ENCODE peak calls at places on chromosomes 2 and 18, in four cellular contexts. Y is endothelial cell of umbilical vein, X is K562, M is IMR-90. R is an unnamed sample. For H3K9me1, the result is how much of the 10 kb centered on the place peaks cover.

GRCh38 chr2:40049782-40050181 is 270.7 kb upstream of the THUMPD2 start:
- DNase-seq in Y (no peak), X (no peak), M (no peak), R (no peak)

GRCh38 chr18:8967573-8967972 is 134.9 kb upstream of the NDUFV2 start:
- DNase-seq in M (no peak), X (no peak), Y (no peak), R (no peak)

GRCh38 chr2:196961889-196962288 is 35.4 kb upstream of the PGAP1 start:
- DNase-seq in M (no peak), X (no peak), Y (no peak), R (no peak)

GRCh38 chr2:218285604-218286003 is 6.7 kb downstream of the TMBIM1 start:
- DNase-seq in M (peak), X (no peak), Y (no peak), R (no peak)

GRCh38 chr2:37561615-37562569 is 109.5 kb downstream of the CDC42EP3 start:
- DNase-seq in Y (peak), M (peak), X (peak), R (peak)

GRCh38 chr2:25213229-25213628 is 44.8 kb upstream of the POMC start:
- DNase-seq in X (no peak), Y (no peak), M (no peak), R (no peak)

GRCh38 chr2:53867773-53868172 is 8.0 kb upstream of the GPR75 start:
- DNase-seq in M (no peak), Y (no peak), X (no peak), R (no peak)

GRCh38 chr2:64887565-64887964 is 101.6 kb upstream of the SLC1A4 start:
- DNase-seq in M (no peak), Y (no peak), X (no peak), R (no peak)

GRCh38 chr2:197108758-197109157 is 182.3 kb upstream of the PGAP1 start:
- DNase-seq in X (no peak), M (peak), Y (no peak), R (no peak)

GRCh38 chr18:35673682-35674081 is 92.1 kb downstream of the GALNT1 start:
- DNase-seq in M (no peak), X (no peak), Y (no peak), R (no peak)

GRCh38 chr2:68744517-68744916 is 9.9 kb downstream of the ARHGAP25 start:
- DNase-seq in X (no peak), Y (no peak), M (no peak), R (no peak)

GRCh38 chr2:14700753-14701152 is 68.2 kb downstream of the LRATD1 start:
- DNase-seq in M (peak), Y (no peak), X (no peak), R (no peak)

GRCh38 chr2:98487806-98488189 is 43.1 kb downstream of the INPP4A start:
- DNase-seq in M (peak), Y (peak), X (peak), R (no peak)

GRCh38 chr2:129239143-129239542 is 740.3 kb upstream of the RAB6C start:
- DNase-seq in Y (no peak), X (no peak), M (no peak), R (no peak)

GRCh38 chr2:61733563-61733962 is 120.3 kb downstream of the FAM161A start:
- DNase-seq in Y (no peak), X (no peak), M (peak), R (no peak)

GRCh38 chr18:69948919-69949537 is 1.4 kb upstream of the CD226 start:
- DNase-seq in Y (peak), X (no peak), M (peak), R (no peak)

GRCh38 chr2:102736174-102736606 is 25.6 kb upstream of the TMEM182 start:
- DNase-seq in M (peak), X (peak), Y (no peak), R (no peak)

GRCh38 chr18:3016584-3017292 is 3.8 kb upstream of the LPIN2 start:
- DNase-seq in M (no peak), Y (peak), X (no peak), R (no peak)
- H2AFZ ChIP-seq in M (no peak), Y (peak), X (peak), R (no peak)

DNA sequence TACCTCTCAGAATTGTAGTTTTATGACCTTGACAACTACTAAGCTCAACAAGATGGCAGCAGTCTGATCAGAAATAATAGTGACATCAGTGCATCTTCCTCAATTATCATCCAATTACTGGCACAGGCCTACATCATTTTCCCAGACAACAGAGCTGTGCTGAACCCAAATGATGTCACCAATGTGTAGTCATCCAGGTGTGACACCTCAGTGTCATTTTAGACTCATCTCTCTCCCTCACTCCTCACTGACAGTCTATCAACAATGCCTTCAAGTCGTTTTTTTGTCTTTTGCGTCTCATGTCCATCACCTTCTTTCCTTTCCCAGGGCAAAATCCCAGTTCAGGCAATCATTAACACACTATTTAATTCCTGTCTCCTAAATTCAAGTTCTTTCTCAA is 125.1 kb upstream of the KLF7 start:
- DNase-seq in X (no peak), M (no peak), Y (no peak), R (no peak)
- H3K9me1 ChIP-seq in X (under half), M (under half), Y (under half), R (under half)

GRCh38 chr2:192157776-192158175 is 37.0 kb downstream of the TMEFF2 start:
- DNase-seq in X (no peak), Y (no peak), M (no peak), R (no peak)
- H2AFZ ChIP-seq in X (no peak), Y (no peak), M (no peak), R (no peak)

GRCh38 chr2:147927053-147927588 is 82.3 kb downstream of the ACVR2A start:
- DNase-seq in M (no peak), X (no peak), Y (no peak), R (no peak)

GRCh38 chr2:147924647-147925046 is 79.8 kb downstream of the ACVR2A start:
- DNase-seq in M (no peak), X (no peak), Y (no peak), R (no peak)

GRCh38 chr2:147925886-147926285 is 81.1 kb downstream of the ACVR2A start:
- DNase-seq in X (no peak), M (peak), Y (peak), R (no peak)
- H3K9me1 ChIP-seq in X (under half), M (under half), Y (under half), R (under half)

GRCh38 chr2:215435809-215436704 is at the start of gene FN1:
- DNase-seq in M (peak), Y (peak), X (peak), R (peak)
- H2AFZ ChIP-seq in M (peak), Y (no peak), X (peak), R (peak)

DNA sequence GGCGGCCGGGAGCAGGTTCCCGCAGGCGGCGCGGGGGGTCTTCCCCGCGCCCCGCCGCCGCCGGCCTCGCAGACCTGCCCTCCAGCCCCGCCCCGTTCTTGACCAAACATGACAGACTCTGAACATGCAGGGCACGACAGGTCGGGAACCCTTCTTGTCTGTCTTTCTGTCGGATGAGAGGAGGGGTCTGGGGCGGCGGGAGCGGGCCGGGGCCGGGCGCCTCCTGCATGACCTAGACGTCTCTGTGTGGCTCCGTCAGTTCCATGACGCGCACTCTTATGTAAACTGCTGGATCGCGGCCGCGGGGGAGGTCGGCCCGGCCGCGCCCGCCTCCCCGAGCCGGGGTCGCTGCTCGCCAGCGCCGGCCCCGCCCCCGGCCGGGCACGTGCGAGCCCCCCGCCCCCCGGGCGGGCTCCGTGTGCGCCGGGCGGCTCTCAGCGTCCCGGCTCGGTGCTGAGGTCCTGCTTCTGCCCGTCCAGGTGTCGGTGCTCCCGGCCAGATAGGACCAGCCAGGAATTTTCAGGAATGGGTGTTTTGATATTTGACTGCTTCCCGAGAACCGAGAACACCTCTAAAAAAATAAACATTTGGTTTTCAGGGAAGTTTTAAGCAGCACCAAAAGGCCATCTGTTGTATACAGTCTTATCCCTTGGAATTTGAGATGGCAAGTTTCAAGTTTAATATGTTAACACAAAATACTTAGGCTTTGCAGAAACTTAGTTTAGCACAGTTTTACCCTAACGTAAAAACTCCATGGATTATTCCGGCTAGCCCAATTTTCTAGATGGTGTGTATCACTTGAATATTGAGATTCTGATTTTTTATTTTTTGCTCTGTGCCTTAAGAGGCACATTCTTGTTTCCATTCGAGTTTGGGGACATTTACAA is 733 bp downstream of the ZC3H6 start:
- DNase-seq in X (peak), M (peak), Y (peak), R (peak)
- H3K9me1 ChIP-seq in X (under half), M (under half), Y (under half), R (under half)

DNA sequence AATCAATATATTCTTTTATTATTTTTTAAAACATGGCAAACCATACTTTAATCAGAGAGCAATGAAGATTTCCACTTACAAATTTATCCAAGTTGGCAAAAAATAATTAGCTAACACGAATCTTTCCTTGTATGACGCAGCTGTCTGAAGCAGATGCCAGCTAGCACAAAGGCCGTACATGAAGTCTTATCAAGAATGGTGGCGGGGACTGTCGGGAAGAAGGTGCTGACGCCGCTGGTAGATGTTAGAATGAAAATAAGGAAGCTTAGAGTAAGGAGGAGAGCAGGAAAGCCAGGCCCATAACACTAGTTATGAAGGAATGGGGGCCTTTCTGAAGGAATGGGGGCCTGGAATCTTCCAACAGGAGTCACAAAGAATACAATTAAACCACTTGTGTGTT is 96.7 kb downstream of the ZNF516 start:
- DNase-seq in M (no peak), X (no peak), Y (no peak), R (no peak)
- H2AFZ ChIP-seq in M (no peak), X (no peak), Y (no peak), R (no peak)

DNA sequence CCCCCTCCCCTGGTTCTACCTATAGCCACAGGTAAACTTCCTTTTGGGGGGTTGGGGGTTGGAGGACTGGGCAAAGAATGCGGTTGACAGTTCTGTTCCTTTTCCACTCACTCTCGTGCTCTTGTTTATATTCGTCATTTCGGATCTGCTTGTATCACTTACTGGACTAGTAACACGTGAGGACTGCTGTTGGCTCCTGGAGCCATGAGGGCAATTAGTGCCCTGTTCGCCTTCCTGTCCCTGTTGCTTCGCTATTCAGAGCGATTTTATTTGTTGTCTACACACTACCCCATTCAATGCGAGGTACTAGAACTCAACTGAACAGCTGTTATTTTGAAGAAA is 1.0 kb downstream of the KCNJ3 start:
- DNase-seq in Y (no peak), X (no peak), M (no peak), R (no peak)
- H3K9me1 ChIP-seq in Y (under half), X (under half), M (under half), R (under half)

R was measured in keratinocyte.